ENCODE peak calls at places on chromosomes 3 and 15, in five cellular contexts. F is neuronal stem cell, V is trophoblast cell, B is mesendoderm, E is H9. U is an unnamed sample.
A peak's percentile ranks its signal among the peaks of the same experiment; 100 is the strongest.

GRCh38 chr3:194606941-194607340 is 26.3 kb downstream of the TMEM44 start:
- DNase-seq in F (no peak), B (no peak), V (no peak), E (no peak), U (peak; percentile 13)

GRCh38 chr3:52238761-52239701 is at the start of gene TWF2:
- DNase-seq in E (peak; percentile 83), V (peak; percentile 60), F (peak; percentile 82), B (peak; percentile 85), U (peak; percentile 78)

GRCh38 chr3:133962879-133963278 is 66.8 kb downstream of the SLCO2A1 start:
- DNase-seq in V (peak; percentile 76), F (no peak), B (peak; percentile 44), E (no peak), U (peak; percentile 79)

GRCh38 chr3:146421814-146422748 is 47.3 kb downstream of the PLSCR2 start:
- DNase-seq in B (no peak), V (no peak), E (no peak), F (no peak), U (peak; percentile 82)

GRCh38 chr3:19559724-19560442 is 374.1 kb downstream of the EFHB start:
- DNase-seq in E (no peak), V (no peak), F (no peak), B (no peak), U (no peak)

GRCh38 chr3:126886217-126886616 is 96.7 kb upstream of the PLXNA1 start:
- DNase-seq in E (no peak), V (no peak), F (no peak), B (no peak), U (peak; percentile 36)

GRCh38 chr3:86990734-86991481 is at the start of gene VGLL3:
- DNase-seq in V (peak; percentile 78), F (peak; percentile 73), E (peak; percentile 92), B (peak; percentile 95), U (peak; percentile 87)

GRCh38 chr15:73922186-73923151 is 3.8 kb upstream of the LOXL1 start:
- DNase-seq in E (peak; percentile 72), B (peak; percentile 94), F (no peak), V (no peak), U (peak; percentile 70)

GRCh38 chr3:181009225-181009624 is 19.7 kb upstream of the DNAJC19 start:
- DNase-seq in V (peak; percentile 11), B (no peak), E (no peak), F (no peak), U (no peak)

GRCh38 chr3:36095238-36095637 is 285.1 kb upstream of the STAC start:
- DNase-seq in V (no peak), B (no peak), F (no peak), E (no peak), U (no peak)

GRCh38 chr3:52364322-52364721 is 48.2 kb downstream of the DNAH1 start:
- DNase-seq in V (no peak), E (no peak), F (no peak), B (no peak), U (no peak)

GRCh38 chr15:51202783-51203182 is 108.1 kb upstream of the TNFAIP8L3 start:
- DNase-seq in F (no peak), E (no peak), B (no peak), V (no peak), U (no peak)

GRCh38 chr15:90013503-90013937 is 12.4 kb downstream of the ZNF710 start:
- DNase-seq in E (no peak), V (no peak), F (no peak), B (no peak), U (no peak)

GRCh38 chr3:178352300-178353021 is 183.8 kb upstream of the KCNMB2 start:
- DNase-seq in F (peak; percentile 27), V (peak; percentile 65), B (peak; percentile 92), E (no peak), U (peak; percentile 86)

GRCh38 chr3:123745184-123745855 is 138.8 kb downstream of the MYLK start:
- DNase-seq in F (no peak), V (no peak), E (no peak), B (peak; percentile 51), U (no peak)

GRCh38 chr15:64732156-64732860 is 43.1 kb downstream of the RBPMS2 start:
- DNase-seq in V (no peak), E (no peak), B (peak; percentile 16), F (no peak), U (no peak)

GRCh38 chr15:34759992-34760391 is 5.2 kb upstream of the GJD2 start:
- DNase-seq in B (no peak), E (no peak), V (no peak), F (no peak), U (no peak)

GRCh38 chr15:57112178-57112577 is 193.7 kb downstream of the TCF12 start:
- DNase-seq in F (no peak), V (peak; percentile 33), E (no peak), B (peak; percentile 32), U (peak; percentile 43)

GRCh38 chr3:167851749-167852148 is 116.2 kb downstream of the SERPINI1 start:
- DNase-seq in B (no peak), E (no peak), F (no peak), V (no peak), U (no peak)

GRCh38 chr15:70974004-70974832 is 81.6 kb downstream of the LRRC49 start:
- DNase-seq in F (no peak), B (peak; percentile 46), V (no peak), E (no peak), U (peak; percentile 83)

GRCh38 chr15:93205413-93205812 is 116.4 kb upstream of the RGMA start:
- DNase-seq in B (no peak), F (no peak), V (no peak), E (no peak), U (no peak)

GRCh38 chr3:128541246-128541645 is 48.2 kb upstream of the GATA2 start:
- DNase-seq in B (no peak), F (no peak), V (no peak), E (no peak), U (no peak)

GRCh38 chr15:43370975-43371974 is at the start of the genes TUBGCP4 and ZSCAN29:
- DNase-seq in F (peak; percentile 90), V (peak; percentile 82), B (peak; percentile 93), E (peak; percentile 94), U (peak; percentile 62)

GRCh38 chr3:73784647-73785420 is 160.1 kb upstream of the PDZRN3 start:
- DNase-seq in E (no peak), F (no peak), B (no peak), V (no peak), U (peak; percentile 60)

GRCh38 chr3:129628169-129628522 is 21.7 kb upstream of the PLXND1 start:
- DNase-seq in F (no peak), E (no peak), V (no peak), B (no peak), U (no peak)
- H3K4ac ChIP-seq in F (no peak overlapping the region), E (no peak overlapping the region), V (no peak overlapping the region), B (no peak overlapping the region), U (peak overlapping the region; percentile 2)

DNA sequence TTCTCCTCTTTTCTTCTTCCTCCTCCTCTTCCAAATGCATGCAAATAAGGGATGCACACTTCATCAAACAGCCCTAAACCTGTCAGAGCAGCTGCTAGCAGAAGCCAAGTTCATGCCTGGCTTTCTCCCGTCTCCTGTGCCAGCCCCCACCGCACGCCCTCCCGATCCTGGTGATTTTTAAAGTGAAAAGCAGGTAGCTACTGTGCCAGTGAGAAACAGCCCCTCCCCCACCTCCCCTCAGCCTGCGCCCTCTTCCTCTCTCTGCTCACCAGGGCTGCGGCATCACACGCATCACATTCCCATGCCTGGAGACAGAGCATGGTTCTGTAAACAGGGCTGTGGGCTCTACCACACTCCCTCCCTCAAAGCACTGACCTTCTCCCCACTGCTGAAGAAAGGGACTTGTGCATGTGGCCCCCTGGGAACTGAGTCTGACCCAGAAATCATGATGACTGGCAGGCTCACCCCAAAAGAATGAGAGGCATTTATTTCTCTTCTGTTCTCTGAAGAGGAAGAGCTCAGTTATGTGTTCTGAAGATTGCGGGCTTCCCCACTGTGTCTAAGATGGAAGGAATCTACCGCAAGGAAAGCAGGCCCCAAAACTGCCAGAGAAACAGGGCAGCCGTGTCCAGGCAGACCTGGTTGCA is 14.6 kb upstream of the SLC6A1 start:
- DNase-seq in V (no peak), F (no peak), E (peak; percentile 58), B (no peak), U (peak; percentile 1)
- H3K4ac ChIP-seq in V (no peak overlapping the region), F (no peak overlapping the region), E (no peak overlapping the region), B (no peak overlapping the region), U (no peak overlapping the region)

GRCh38 chr3:154060606-154061380 is 60.4 kb upstream of the ARHGEF26 start:
- DNase-seq in B (peak; percentile 91), V (peak; percentile 13), F (no peak), E (peak; percentile 35), U (peak; percentile 25)
- H3K4ac ChIP-seq in B (no peak overlapping the region), V (no peak overlapping the region), F (no peak overlapping the region), E (no peak overlapping the region), U (no peak overlapping the region)

DNA sequence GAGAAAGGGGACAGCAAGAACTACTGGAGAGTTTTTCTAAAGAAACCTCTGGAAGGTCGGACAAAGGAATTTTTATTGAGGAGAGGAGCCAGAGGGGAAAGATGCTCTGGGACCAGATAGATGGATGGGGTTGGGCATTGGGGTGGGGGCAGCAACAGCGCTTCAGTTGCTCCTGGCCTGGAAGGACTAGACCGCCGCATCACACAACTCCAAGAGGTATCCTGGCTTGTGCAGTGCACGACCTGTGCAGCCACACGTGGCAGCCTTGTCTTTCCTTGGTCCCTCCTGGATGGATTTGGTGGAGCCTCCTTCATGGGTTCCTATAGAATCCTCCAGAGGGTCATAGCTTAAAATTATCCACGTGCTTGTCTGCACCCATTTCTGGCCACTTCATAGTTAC is 23.0 kb downstream of the MAGEF1 start:
- DNase-seq in V (no peak), B (no peak), F (no peak), E (no peak), U (no peak)
- H3K4ac ChIP-seq in V (no peak overlapping the region), B (no peak overlapping the region), F (no peak overlapping the region), E (no peak overlapping the region), U (peak overlapping the region; percentile 76)

GRCh38 chr15:85380217-85380859 is at the start of gene AKAP13:
- DNase-seq in B (peak; percentile 100), E (peak; percentile 100), F (peak; percentile 98), V (peak; percentile 98), U (peak; percentile 99)
- H3K4ac ChIP-seq in B (peak within 1 kb of the TSS; percentile 58), E (no peak within 1 kb of the TSS), F (no peak within 1 kb of the TSS), V (peak within 1 kb of the TSS; percentile 80), U (peak within 1 kb of the TSS; percentile 78)